ENCODE peak calls at places on chromosomes 6 and 20, in six cellular contexts. U is cardiac muscle cell; Z is OCI-LY7; C is tibial nerve; F is CD8-positive, alpha-beta memory T cell; J is A549. K is an unnamed sample.

GRCh38 chr6:36224918-36225461 is 28.4 kb downstream of the BRPF3 start:
- DNase-seq in F (no peak), J (no peak), Z (no peak), C (no peak), U (no peak), K (no peak)

GRCh38 chr6:124989136-124989983 is 27.1 kb downstream of the RNF217 start:
- DNase-seq in C (no peak), J (no peak), Z (no peak), F (no peak), U (no peak), K (no peak)

GRCh38 chr20:57595041-57596030 is 24.9 kb downstream of the ZBP1 start:
- DNase-seq in Z (no peak), J (no peak), C (no peak), F (no peak), U (no peak), K (no peak)

GRCh38 chr6:1424306-1424927 is 35.0 kb downstream of the FOXF2 start:
- DNase-seq in J (peak; percentile 63), F (no peak), C (peak; percentile 12), U (peak; percentile 66), Z (peak; percentile 8), K (peak; percentile 36)

GRCh38 chr20:8454137-8454712 is 322.2 kb downstream of the PLCB1 start:
- DNase-seq in F (no peak), Z (peak; percentile 53), J (peak; percentile 10), U (peak; percentile 8), C (no peak), K (no peak)

GRCh38 chr6:17656644-17657043 is 50.1 kb downstream of the NUP153 start:
- DNase-seq in U (no peak), Z (no peak), C (no peak), J (no peak), F (no peak), K (no peak)

GRCh38 chr6:33992191-33992590 is 153.7 kb downstream of the GRM4 start:
- DNase-seq in J (no peak), F (no peak), Z (no peak), U (no peak), C (no peak), K (no peak)

GRCh38 chr6:309947-310346 is 17.7 kb downstream of the DUSP22 start:
- DNase-seq in F (no peak), Z (no peak), U (no peak), C (no peak), J (no peak), K (no peak)

GRCh38 chr6:73505142-73505541 is 15.7 kb downstream of the EEF1A1 start:
- DNase-seq in C (no peak), F (no peak), J (no peak), Z (no peak), U (no peak), K (no peak)

GRCh38 chr6:113347420-113347819 is 509.7 kb upstream of the MARCKS start:
- DNase-seq in Z (no peak), C (no peak), J (no peak), U (peak; percentile 41), F (no peak), K (no peak)

GRCh38 chr6:150269130-150269856 is 99.5 kb upstream of the IYD start:
- DNase-seq in F (no peak), U (no peak), J (no peak), Z (no peak), C (no peak), K (no peak)

GRCh38 chr6:35681298-35681697 is 7.4 kb downstream of the FKBP5 start:
- DNase-seq in C (no peak), J (no peak), F (no peak), Z (no peak), U (no peak), K (no peak)

GRCh38 chr6:2042951-2043648 is 202.3 kb downstream of the GMDS start:
- DNase-seq in C (no peak), U (no peak), J (no peak), Z (no peak), F (no peak), K (no peak)

GRCh38 chr6:169782966-169783760 is 31.7 kb downstream of the ERMARD start:
- DNase-seq in F (no peak), U (no peak), C (no peak), Z (no peak), J (no peak), K (no peak)

GRCh38 chr6:134111062-134111677 is 58.7 kb upstream of the SLC2A12 start:
- DNase-seq in U (peak; percentile 68), J (peak; percentile 53), Z (peak; percentile 72), F (peak; percentile 58), C (no peak), K (peak; percentile 18)

GRCh38 chr20:50588034-50588736 is 78.0 kb downstream of the PTPN1 start:
- DNase-seq in Z (peak; percentile 74), C (peak; percentile 47), U (peak; percentile 70), F (peak; percentile 80), J (peak; percentile 90), K (no peak)

GRCh38 chr6:77143659-77144447 is 319.4 kb downstream of the HTR1B start:
- DNase-seq in U (no peak), C (no peak), J (no peak), F (no peak), Z (no peak), K (no peak)

GRCh38 chr6:65280060-65280459 is 427.0 kb downstream of the EYS start:
- DNase-seq in J (no peak), U (no peak), C (no peak), Z (no peak), F (no peak), K (no peak)

GRCh38 chr6:35776364-35777215 is at the start of gene CLPSL2:
- DNase-seq in C (no peak), U (peak; percentile 52), Z (no peak), J (peak; percentile 43), F (no peak), K (no peak)

GRCh38 chr6:151092561-151092960 is 147.2 kb upstream of the AKAP12 start:
- DNase-seq in U (no peak), C (no peak), F (no peak), J (no peak), Z (no peak), K (no peak)

GRCh38 chr6:140079328-140079727 is 704.9 kb upstream of the CITED2 start:
- DNase-seq in U (no peak), Z (no peak), C (no peak), F (no peak), J (no peak), K (no peak)

GRCh38 chr6:132818404-132819359 is 4.3 kb downstream of the RPS12 start:
- DNase-seq in Z (peak; percentile 7), C (no peak), F (no peak), U (no peak), J (no peak), K (no peak)

GRCh38 chr20:1907586-1907985 is 12.4 kb downstream of the SIRPA start:
- DNase-seq in U (no peak), Z (no peak), J (no peak), C (no peak), F (no peak), K (no peak)

GRCh38 chr6:14092861-14093789 is 24.4 kb upstream of the CD83 start:
- DNase-seq in J (no peak), U (no peak), F (no peak), Z (no peak), C (no peak), K (no peak)

GRCh38 chr6:148698671-148699180 is 48.1 kb upstream of the UST start:
- DNase-seq in C (no peak), U (no peak), F (no peak), J (no peak), Z (no peak), K (no peak)

GRCh38 chr20:20593447-20594170 is 118.8 kb downstream of the RALGAPA2 start:
- DNase-seq in Z (peak; percentile 37), J (peak; percentile 51), U (peak; percentile 55), F (no peak), C (peak; percentile 35), K (peak; percentile 17)

GRCh38 chr6:11425431-11425871 is 112.1 kb upstream of the TMEM170B start:
- DNase-seq in J (no peak), F (no peak), C (no peak), U (no peak), Z (no peak), K (no peak)

GRCh38 chr20:312067-312466 is 13.3 kb upstream of the SOX12 start:
- DNase-seq in C (no peak), F (no peak), J (no peak), U (no peak), Z (no peak), K (no peak)

GRCh38 chr20:24542721-24543120 is 73.3 kb downstream of the SYNDIG1 start:
- DNase-seq in F (no peak), Z (no peak), C (no peak), J (no peak), U (no peak), K (no peak)

GRCh38 chr6:168340819-168341218 is 21.2 kb upstream of the DACT2 start:
- DNase-seq in C (no peak), F (no peak), Z (no peak), U (no peak), J (no peak), K (no peak)
- H3K9me3 ChIP-seq in C (no peaks in the 10 kb centered on the region), F (no peaks in the 10 kb centered on the region), Z (no peaks in the 10 kb centered on the region), U (no peaks in the 10 kb centered on the region), J (no peaks in the 10 kb centered on the region), K (no peaks in the 10 kb centered on the region)

GRCh38 chr20:56001890-56002289 is 3.4 kb downstream of the CBLN4 start:
- DNase-seq in F (no peak), J (no peak), C (no peak), U (no peak), Z (no peak), K (no peak)
- H3K9me3 ChIP-seq in F (no peaks in the 10 kb centered on the region), J (no peaks in the 10 kb centered on the region), C (no peaks in the 10 kb centered on the region), U (no peaks in the 10 kb centered on the region), Z (no peaks in the 10 kb centered on the region), K (no peaks in the 10 kb centered on the region)

GRCh38 chr20:30485331-30486102 is 771.9 kb upstream of the DEFB115 start:
- DNase-seq in U (no peak), Z (no peak), F (no peak), J (no peak), C (no peak), K (no peak)

GRCh38 chr20:30487947-30488926 is 769.2 kb upstream of the DEFB115 start:
- DNase-seq in J (no peak), F (no peak), Z (no peak), C (no peak), U (no peak), K (no peak)

GRCh38 chr20:30484009-30484748 is 773.3 kb upstream of the DEFB115 start:
- DNase-seq in C (no peak), F (no peak), U (no peak), J (no peak), Z (no peak), K (no peak)

GRCh38 chr20:30486103-30486478 is 771.4 kb upstream of the DEFB115 start:
- DNase-seq in C (no peak), U (no peak), J (no peak), Z (no peak), F (no peak), K (no peak)

GRCh38 chr20:30484749-30485070 is 772.8 kb upstream of the DEFB115 start:
- DNase-seq in C (no peak), U (no peak), Z (no peak), J (no peak), F (no peak), K (no peak)
- H3K9me3 ChIP-seq in C (no peaks in the 10 kb centered on the region), U (no peaks in the 10 kb centered on the region), Z (no peaks in the 10 kb centered on the region), J (peaks cover 4% of the 10 kb centered on the region), F (no peaks in the 10 kb centered on the region), K (no peaks in the 10 kb centered on the region)

DNA sequence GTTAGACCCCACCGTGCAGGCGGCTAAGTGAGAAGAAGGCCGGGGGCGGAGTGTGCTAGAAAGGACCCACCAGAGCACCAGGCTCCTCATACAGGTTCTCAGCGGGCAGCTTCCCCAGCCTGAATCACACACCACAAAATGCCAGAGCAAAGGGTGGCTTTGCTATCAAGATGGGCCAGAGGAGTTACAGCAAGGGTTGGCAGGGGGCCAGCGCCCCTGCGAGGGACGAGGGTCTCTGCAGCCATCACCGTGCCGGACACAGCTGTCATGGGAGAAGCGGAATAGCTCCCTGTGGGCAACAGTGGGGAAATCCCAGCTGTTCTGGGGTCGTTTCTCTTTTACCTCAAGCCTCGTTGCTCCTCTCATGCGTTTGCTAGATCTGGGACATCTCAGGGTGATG is 206.3 kb downstream of the SMOC2 start:
- DNase-seq in C (no peak), U (no peak), J (no peak), Z (no peak), F (no peak), K (no peak)
- H3K9me3 ChIP-seq in C (no peaks in the 10 kb centered on the region), U (no peaks in the 10 kb centered on the region), J (no peaks in the 10 kb centered on the region), Z (no peaks in the 10 kb centered on the region), F (no peaks in the 10 kb centered on the region), K (no peaks in the 10 kb centered on the region)